ENCODE peak calls at places on chromosome 14, in five cellular contexts. One of them, this sample, is unnamed.

GRCh38 chr14:71776463-71777359 is 155.5 kb upstream of the RGS6 start:
- DNase-seq in K562: no peak
- DNase-seq in HepG2: no peak
- DNase-seq in HCT116: no peak
- DNase-seq in SK-N-SH: no peak
- DNase-seq in this sample: no peak

GRCh38 chr14:79196216-79196615 is 1015.1 kb downstream of the DIO2 start:
- DNase-seq in K562: no peak
- DNase-seq in HepG2: no peak
- DNase-seq in HCT116: no peak
- DNase-seq in SK-N-SH: no peak
- DNase-seq in this sample: no peak

GRCh38 chr14:59455411-59455810 is 9.8 kb downstream of the GPR135 start:
- DNase-seq in K562: no peak
- DNase-seq in HepG2: no peak
- DNase-seq in HCT116: no peak
- DNase-seq in SK-N-SH: no peak
- DNase-seq in this sample: no peak

GRCh38 chr14:21884995-21885394 is 211.4 kb upstream of the OR4E1 start:
- DNase-seq in K562: no peak
- DNase-seq in HepG2: no peak
- DNase-seq in HCT116: no peak
- DNase-seq in SK-N-SH: no peak
- DNase-seq in this sample: no peak

GRCh38 chr14:36655054-36655381 is 6.6 kb upstream of the PAX9 start:
- DNase-seq in K562: no peak
- DNase-seq in HepG2: no peak
- DNase-seq in HCT116: no peak
- DNase-seq in SK-N-SH: no peak
- DNase-seq in this sample: no peak

GRCh38 chr14:89469210-89470198 is 52.5 kb upstream of the FOXN3 start:
- DNase-seq in K562: peak
- DNase-seq in HepG2: no peak
- DNase-seq in HCT116: no peak
- DNase-seq in SK-N-SH: no peak
- DNase-seq in this sample: no peak

GRCh38 chr14:105381446-105382342 is 16.6 kb upstream of the TEX22 start:
- DNase-seq in K562: no peak
- DNase-seq in HepG2: no peak
- DNase-seq in HCT116: no peak
- DNase-seq in SK-N-SH: no peak
- DNase-seq in this sample: no peak

GRCh38 chr14:36362648-36363047 is 42.2 kb upstream of the MBIP start:
- DNase-seq in K562: no peak
- DNase-seq in HepG2: no peak
- DNase-seq in HCT116: no peak
- DNase-seq in SK-N-SH: no peak
- DNase-seq in this sample: no peak

GRCh38 chr14:105420141-105420975 is 731 bp downstream of the MTA1 start:
- DNase-seq in K562: peak
- DNase-seq in HepG2: no peak
- DNase-seq in HCT116: no peak
- DNase-seq in SK-N-SH: peak
- DNase-seq in this sample: no peak

GRCh38 chr14:101571004-101571403 is 9.7 kb downstream of the DIO3 start:
- DNase-seq in K562: no peak
- DNase-seq in HepG2: no peak
- DNase-seq in HCT116: no peak
- DNase-seq in SK-N-SH: no peak
- DNase-seq in this sample: no peak

GRCh38 chr14:41034969-41035368 is 571.7 kb upstream of the LRFN5 start:
- DNase-seq in K562: no peak
- DNase-seq in HepG2: no peak
- DNase-seq in HCT116: no peak
- DNase-seq in SK-N-SH: no peak
- DNase-seq in this sample: no peak

GRCh38 chr14:103319422-103319821 is 14.6 kb upstream of the EIF5 start:
- DNase-seq in K562: no peak
- DNase-seq in HepG2: no peak
- DNase-seq in HCT116: no peak
- DNase-seq in SK-N-SH: no peak
- DNase-seq in this sample: no peak

GRCh38 chr14:81550001-81550642 is 16.5 kb upstream of the SEL1L start:
- DNase-seq in K562: no peak
- DNase-seq in HepG2: no peak
- DNase-seq in HCT116: no peak
- DNase-seq in SK-N-SH: no peak
- DNase-seq in this sample: no peak

GRCh38 chr14:104134061-104134965 is 4.1 kb upstream of the KIF26A start:
- DNase-seq in K562: no peak
- DNase-seq in HepG2: no peak
- DNase-seq in HCT116: no peak
- DNase-seq in SK-N-SH: peak
- DNase-seq in this sample: no peak

GRCh38 chr14:94918896-94919295 is 149.0 kb upstream of the GSC start:
- DNase-seq in K562: no peak
- DNase-seq in HepG2: no peak
- DNase-seq in HCT116: peak
- DNase-seq in SK-N-SH: no peak
- DNase-seq in this sample: no peak

GRCh38 chr14:55446127-55446736 is 5.8 kb upstream of the TBPL2 start:
- DNase-seq in K562: peak
- DNase-seq in HepG2: peak
- DNase-seq in HCT116: peak
- DNase-seq in SK-N-SH: peak
- DNase-seq in this sample: no peak

GRCh38 chr14:53620325-53620716 is 336.3 kb downstream of the BMP4 start:
- DNase-seq in K562: no peak
- DNase-seq in HepG2: no peak
- DNase-seq in HCT116: no peak
- DNase-seq in SK-N-SH: no peak
- DNase-seq in this sample: no peak

GRCh38 chr14:71475916-71476315 is 456.3 kb upstream of the RGS6 start:
- DNase-seq in K562: no peak
- DNase-seq in HepG2: no peak
- DNase-seq in HCT116: no peak
- DNase-seq in SK-N-SH: no peak
- DNase-seq in this sample: peak

GRCh38 chr14:102668291-102668873 is 75.9 kb downstream of the RCOR1 start:
- DNase-seq in K562: no peak
- DNase-seq in HepG2: no peak
- DNase-seq in HCT116: no peak
- DNase-seq in SK-N-SH: no peak
- DNase-seq in this sample: no peak

GRCh38 chr14:65864993-65865392 is 452.5 kb downstream of the FUT8 start:
- DNase-seq in K562: no peak
- DNase-seq in HepG2: no peak
- DNase-seq in HCT116: no peak
- DNase-seq in SK-N-SH: no peak
- DNase-seq in this sample: peak

GRCh38 chr14:38752750-38753149 is 350.3 kb downstream of the SEC23A start:
- DNase-seq in K562: no peak
- DNase-seq in HepG2: no peak
- DNase-seq in HCT116: no peak
- DNase-seq in SK-N-SH: no peak
- DNase-seq in this sample: no peak

GRCh38 chr14:53249059-53249458 is 95.9 kb upstream of the DDHD1 start:
- DNase-seq in K562: no peak
- DNase-seq in HepG2: no peak
- DNase-seq in HCT116: no peak
- DNase-seq in SK-N-SH: no peak
- DNase-seq in this sample: no peak

GRCh38 chr14:97106609-97107008 is 309.4 kb downstream of the VRK1 start:
- DNase-seq in K562: no peak
- DNase-seq in HepG2: no peak
- DNase-seq in HCT116: peak
- DNase-seq in SK-N-SH: no peak
- DNase-seq in this sample: no peak

GRCh38 chr14:36300337-36300736 is 20.1 kb downstream of the MBIP start:
- DNase-seq in K562: no peak
- DNase-seq in HepG2: peak
- DNase-seq in HCT116: no peak
- DNase-seq in SK-N-SH: no peak
- DNase-seq in this sample: no peak

GRCh38 chr14:50823763-50824636 is 7.0 kb downstream of the NIN start:
- DNase-seq in K562: no peak
- DNase-seq in HepG2: no peak
- DNase-seq in HCT116: no peak
- DNase-seq in SK-N-SH: no peak
- DNase-seq in this sample: no peak

DNA sequence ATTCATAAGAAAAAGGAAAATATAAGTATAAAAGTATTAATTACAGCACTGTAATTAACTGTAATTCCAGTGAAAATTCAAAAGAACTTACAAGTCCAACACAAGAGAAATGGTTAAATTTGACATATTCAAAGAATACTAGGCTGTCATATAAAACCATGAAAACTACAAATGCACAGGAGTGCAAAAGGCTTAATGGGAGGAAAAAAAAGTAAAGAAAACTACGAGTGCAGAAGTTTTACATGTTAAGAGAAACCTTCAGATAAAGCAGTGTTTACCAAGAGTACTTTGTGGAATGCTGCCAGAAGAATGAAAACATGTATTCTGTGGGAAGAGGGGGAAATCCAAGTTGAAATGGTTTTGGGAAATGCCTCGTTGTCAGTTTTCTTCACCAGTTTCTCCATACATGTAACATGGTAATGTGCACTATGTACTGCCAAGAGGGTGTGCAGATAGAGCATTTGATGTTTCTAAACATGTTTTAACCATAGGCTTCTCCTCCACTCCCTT is 9.1 kb downstream of the HEATR5A start:
- DNase-seq in K562: no peak
- DNase-seq in HepG2: no peak
- DNase-seq in HCT116: no peak
- DNase-seq in SK-N-SH: no peak
- DNase-seq in this sample: no peak
- TF ChIP-seq JUND in K562: no peak
- TF ChIP-seq JUND in HepG2: no peak
- TF ChIP-seq JUND in HCT116: no peak
- TF ChIP-seq JUND in SK-N-SH: no peak
- TF ChIP-seq JUND in this sample: no peak

GRCh38 chr14:93079865-93080403 is 35.8 kb downstream of the ITPK1 start:
- DNase-seq in K562: no peak
- DNase-seq in HepG2: no peak
- DNase-seq in HCT116: no peak
- DNase-seq in SK-N-SH: no peak
- DNase-seq in this sample: peak

GRCh38 chr14:93082576-93083001 is 33.1 kb downstream of the ITPK1 start:
- DNase-seq in K562: no peak
- DNase-seq in HepG2: no peak
- DNase-seq in HCT116: no peak
- DNase-seq in SK-N-SH: no peak
- DNase-seq in this sample: no peak

GRCh38 chr14:93084402-93084801 is 31.3 kb downstream of the ITPK1 start:
- DNase-seq in K562: no peak
- DNase-seq in HepG2: no peak
- DNase-seq in HCT116: no peak
- DNase-seq in SK-N-SH: no peak
- DNase-seq in this sample: no peak

GRCh38 chr14:93083898-93084297 is 31.8 kb downstream of the ITPK1 start:
- DNase-seq in K562: no peak
- DNase-seq in HepG2: no peak
- DNase-seq in HCT116: no peak
- DNase-seq in SK-N-SH: no peak
- DNase-seq in this sample: no peak

GRCh38 chr14:93081875-93082570 is 33.7 kb downstream of the ITPK1 start:
- DNase-seq in K562: no peak
- DNase-seq in HepG2: no peak
- DNase-seq in HCT116: no peak
- DNase-seq in SK-N-SH: no peak
- DNase-seq in this sample: no peak
- TF ChIP-seq JUND in K562: no peak
- TF ChIP-seq JUND in HepG2: no peak
- TF ChIP-seq JUND in HCT116: no peak
- TF ChIP-seq JUND in SK-N-SH: no peak
- TF ChIP-seq JUND in this sample: no peak

GRCh38 chr14:76710093-76711010 is 50.9 kb upstream of the VASH1 start:
- DNase-seq in K562: peak
- DNase-seq in HepG2: peak
- DNase-seq in HCT116: peak
- DNase-seq in SK-N-SH: peak
- DNase-seq in this sample: peak
- TF ChIP-seq JUND in K562: no peak
- TF ChIP-seq JUND in HepG2: no peak
- TF ChIP-seq JUND in HCT116: no peak
- TF ChIP-seq JUND in SK-N-SH: no peak
- TF ChIP-seq JUND in this sample: no peak

DNA sequence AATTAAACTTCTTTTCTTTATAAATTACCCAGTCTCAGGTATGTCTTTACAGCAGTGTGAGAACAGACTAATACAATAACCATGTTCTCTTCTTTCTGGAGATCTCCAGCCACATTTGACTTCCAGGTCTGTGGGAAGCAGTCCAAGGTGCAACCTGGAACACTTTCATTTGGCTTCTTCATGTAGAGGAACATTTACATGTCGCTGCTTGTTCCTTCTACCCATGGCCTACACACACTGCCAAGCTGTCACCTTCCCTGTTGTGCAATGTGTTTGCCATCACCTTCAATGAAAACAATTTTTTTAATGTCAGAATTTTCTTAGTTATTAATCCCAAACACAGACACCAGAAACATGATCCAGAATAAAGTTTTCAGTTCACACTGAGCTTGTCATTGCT is 104.7 kb downstream of the PRKCH start:
- DNase-seq in K562: no peak
- DNase-seq in HepG2: no peak
- DNase-seq in HCT116: no peak
- DNase-seq in SK-N-SH: no peak
- DNase-seq in this sample: no peak
- TF ChIP-seq JUND in K562: no peak
- TF ChIP-seq JUND in HepG2: no peak
- TF ChIP-seq JUND in HCT116: no peak
- TF ChIP-seq JUND in SK-N-SH: no peak
- TF ChIP-seq JUND in this sample: no peak

DNA sequence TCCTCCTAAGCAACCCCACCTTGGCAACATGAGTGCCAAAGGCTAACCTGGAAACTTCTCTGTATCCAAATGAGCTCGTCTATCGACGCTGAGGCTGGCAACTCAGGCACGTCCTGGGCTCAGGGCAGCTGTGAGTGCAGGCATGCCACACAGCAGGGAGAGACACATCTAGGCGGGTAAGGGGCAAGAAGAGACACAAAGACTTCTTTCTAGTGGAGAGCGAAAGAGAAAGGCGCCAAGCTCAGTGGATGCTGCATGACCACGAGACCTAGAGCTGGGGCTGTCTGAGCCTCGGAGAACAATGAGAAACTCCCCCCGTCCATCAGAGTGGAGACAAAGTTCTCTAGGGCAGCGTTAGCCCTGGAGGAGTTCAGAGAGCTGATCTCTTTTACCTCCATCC is 170.4 kb downstream of the CALM1 start:
- DNase-seq in K562: no peak
- DNase-seq in HepG2: no peak
- DNase-seq in HCT116: no peak
- DNase-seq in SK-N-SH: no peak
- DNase-seq in this sample: no peak
- TF ChIP-seq JUND in K562: no peak
- TF ChIP-seq JUND in HepG2: no peak
- TF ChIP-seq JUND in HCT116: no peak
- TF ChIP-seq JUND in SK-N-SH: no peak
- TF ChIP-seq JUND in this sample: no peak